ENCODE peak calls at places on chromosomes 16 and 17, in six cellular contexts. P is HepG2, Z is A549, S is K562, J is endothelial cell of umbilical vein, N is H1. C is an unnamed sample.

GRCh38 chr17:41655611-41656111 is 31.3 kb upstream of the KRT17 start:
- DNase-seq in S (no peak), P (no peak), J (no peak), N (no peak), Z (no peak), C (peak)

GRCh38 chr17:81550830-81551457 is 1.2 kb downstream of the FAAP100 start:
- DNase-seq in Z (no peak), N (no peak), P (no peak), J (no peak), S (no peak), C (no peak)

GRCh38 chr17:41835214-41835799 is 725 bp downstream of the NT5C3B start:
- DNase-seq in P (no peak), S (no peak), N (no peak), Z (peak), J (no peak), C (no peak)

GRCh38 chr16:72255785-72256184 is 83.8 kb upstream of the PMFBP1 start:
- DNase-seq in P (no peak), S (no peak), N (no peak), J (no peak), Z (no peak), C (no peak)

GRCh38 chr16:89422527-89422904 is 67.8 kb downstream of the ANKRD11 start:
- DNase-seq in P (no peak), Z (no peak), J (peak), S (no peak), N (no peak), C (no peak)

GRCh38 chr17:37310940-37311339 is 64.8 kb upstream of the C17orf78 start:
- DNase-seq in Z (no peak), P (no peak), N (no peak), S (no peak), J (no peak), C (no peak)

GRCh38 chr16:85878407-85878806 is 20.6 kb upstream of the IRF8 start:
- DNase-seq in P (no peak), Z (no peak), J (no peak), N (no peak), S (no peak), C (no peak)

GRCh38 chr16:17828012-17828411 is 357.3 kb upstream of the XYLT1 start:
- DNase-seq in N (no peak), Z (no peak), J (no peak), S (no peak), P (no peak), C (no peak)

GRCh38 chr16:87384162-87384999 is 805 bp upstream of the FBXO31 start:
- DNase-seq in Z (peak), J (no peak), N (no peak), S (peak), P (peak), C (peak)

GRCh38 chr17:30332057-30332542 is 1.8 kb downstream of the TMIGD1 start:
- DNase-seq in Z (no peak), N (no peak), S (no peak), J (no peak), P (peak), C (no peak)

GRCh38 chr17:16371742-16372141 is 9.1 kb upstream of the UBB start:
- DNase-seq in S (no peak), N (no peak), Z (no peak), P (no peak), J (peak), C (no peak)

GRCh38 chr17:1643293-1643998 is 2.1 kb downstream of the SCARF1 start:
- DNase-seq in P (no peak), Z (peak), J (no peak), N (no peak), S (no peak), C (peak)

GRCh38 chr16:68978303-68978954 is 127.0 kb upstream of the HAS3 start:
- DNase-seq in N (no peak), P (no peak), J (no peak), S (no peak), Z (no peak), C (no peak)

GRCh38 chr16:17571499-17572093 is 100.8 kb upstream of the XYLT1 start:
- DNase-seq in P (no peak), N (no peak), S (no peak), Z (no peak), J (no peak), C (no peak)

GRCh38 chr17:19247423-19247822 is 10.3 kb downstream of the EPN2 start:
- DNase-seq in P (no peak), J (no peak), S (no peak), N (no peak), Z (no peak), C (no peak)

GRCh38 chr17:19271751-19272357 is 34.7 kb downstream of the EPN2 start:
- DNase-seq in S (no peak), N (no peak), J (no peak), P (no peak), Z (no peak), C (no peak)

GRCh38 chr16:69395859-69396186 is 10.0 kb upstream of the TERF2 start:
- DNase-seq in N (no peak), J (no peak), S (no peak), Z (no peak), P (no peak), C (no peak)

GRCh38 chr16:11084484-11085024 is 140.2 kb downstream of the CLEC16A start:
- DNase-seq in P (peak), N (no peak), J (no peak), S (peak), Z (no peak), C (no peak)

GRCh38 chr17:57541472-57542394 is 203.4 kb downstream of the CCDC182 start:
- DNase-seq in P (no peak), J (no peak), Z (peak), N (no peak), S (peak), C (no peak)

GRCh38 chr17:15133143-15133542 is 132.0 kb downstream of the PMP22 start:
- DNase-seq in Z (no peak), P (no peak), S (no peak), J (no peak), N (no peak), C (no peak)

GRCh38 chr17:60473788-60474187 is 51.5 kb downstream of the CHCT1 start:
- DNase-seq in S (no peak), N (no peak), Z (no peak), P (no peak), J (no peak), C (no peak)
- TF ChIP-seq MAX in S (no peak), N (no peak), Z (no peak), P (no peak), J (no peak), C (no peak)

DNA sequence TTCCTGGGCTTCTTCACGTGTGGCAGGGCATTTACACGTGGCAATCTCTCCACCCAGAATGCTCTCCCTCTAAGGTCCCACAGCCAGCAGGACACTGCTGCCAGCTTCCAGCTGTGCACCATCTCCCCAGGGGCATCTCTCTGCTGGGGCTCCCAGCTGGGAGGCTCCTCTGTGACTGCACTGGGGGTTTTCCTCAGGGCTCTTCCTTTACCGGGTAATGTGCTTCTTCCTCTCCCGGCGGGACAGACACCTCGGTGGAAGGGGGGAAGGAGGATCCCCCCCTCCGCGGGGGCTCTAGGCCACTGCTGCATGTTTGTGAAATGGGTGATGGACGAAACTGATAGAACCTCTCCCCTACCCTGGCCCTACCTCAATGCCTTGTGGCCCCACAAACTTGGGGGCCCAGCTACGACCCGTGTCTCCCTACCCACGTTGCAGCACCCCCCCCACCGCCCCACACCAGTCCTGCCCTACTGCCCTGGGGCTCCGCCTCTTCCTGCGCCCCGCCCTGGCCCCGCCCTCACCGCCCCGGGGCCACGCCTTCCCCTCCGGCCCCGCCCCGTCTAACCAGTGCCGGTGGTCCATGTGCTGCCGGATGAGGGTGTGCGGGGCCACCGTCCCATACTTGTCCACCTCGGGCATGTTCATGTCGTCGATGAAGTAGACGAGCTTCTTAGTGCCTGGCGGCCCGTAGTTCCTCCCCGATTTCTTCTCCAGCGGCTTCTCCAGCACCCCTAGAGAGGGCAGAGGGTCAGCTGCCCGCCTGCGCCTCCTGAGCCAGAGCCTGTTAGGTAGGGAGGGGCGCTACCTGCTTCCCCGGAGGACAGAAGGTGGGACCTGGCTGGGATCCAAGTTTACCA is 92.7 kb downstream of the DNAH17 start:
- DNase-seq in S (peak), J (peak), Z (peak), N (no peak), P (no peak), C (peak)
- TF ChIP-seq JUN in S (no peak), J (no peak), Z (peak), N (no peak), P (no peak), C (no peak)

DNA sequence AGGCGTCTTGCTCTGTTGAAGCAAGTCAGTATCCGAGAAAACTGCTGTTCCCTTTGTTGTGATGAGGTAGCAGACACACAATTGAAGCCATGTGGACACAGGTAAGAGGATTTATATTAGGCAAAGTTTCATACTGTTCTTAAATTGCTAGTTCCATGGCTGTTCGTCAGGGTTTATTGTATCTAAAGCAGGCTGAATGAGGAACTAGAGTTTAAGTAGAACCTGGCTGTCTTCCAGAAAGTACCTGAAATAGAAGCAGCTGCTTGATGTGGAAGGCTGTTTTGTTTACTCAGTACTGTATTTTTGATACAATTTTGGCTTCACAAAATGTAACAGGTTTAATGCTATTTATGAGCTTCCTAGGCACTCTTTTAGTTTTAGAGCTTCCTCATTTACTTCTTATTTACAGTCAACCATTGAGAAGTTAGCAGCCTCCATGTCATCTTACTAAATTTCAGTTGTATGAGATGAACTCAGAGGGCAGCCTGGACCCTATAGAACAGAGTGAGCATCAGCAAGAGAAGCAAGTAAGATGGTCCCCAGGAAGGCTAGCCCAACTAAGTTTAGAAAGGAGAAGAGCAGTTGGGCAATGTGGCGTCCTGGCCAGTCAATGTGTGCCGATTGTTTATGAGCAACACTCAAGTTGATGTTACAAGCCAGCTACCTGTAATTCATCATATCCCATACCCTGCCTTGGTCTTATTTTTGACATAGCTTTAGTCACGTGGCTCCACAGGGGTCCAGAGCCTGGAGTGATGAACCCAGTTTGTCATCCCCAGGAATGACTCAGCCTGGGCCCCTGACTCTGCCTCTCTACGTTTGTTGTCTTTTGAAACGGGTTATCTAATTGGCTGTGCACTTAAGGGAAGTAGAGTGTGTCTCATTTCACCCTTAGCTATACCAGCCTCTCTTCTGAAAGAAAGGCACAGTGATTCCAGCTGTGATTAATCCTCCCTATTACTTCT is 9.6 kb upstream of the ARL2BP start:
- DNase-seq in P (peak), N (no peak), J (peak), S (peak), Z (no peak), C (no peak)
- TF ChIP-seq MAX in P (no peak), N (no peak), J (no peak), S (peak), Z (no peak), C (no peak)

GRCh38 chr16:18941471-18941870 is 15.3 kb upstream of the SMG1 start:
- DNase-seq in J (no peak), P (no peak), Z (no peak), S (no peak), N (no peak), C (no peak)

GRCh38 chr16:18933501-18933900 is 7.3 kb upstream of the SMG1 start:
- DNase-seq in S (no peak), Z (no peak), P (no peak), N (no peak), J (no peak), C (no peak)

GRCh38 chr16:18936727-18937340 is 10.6 kb upstream of the SMG1 start:
- DNase-seq in P (peak), Z (no peak), N (no peak), S (no peak), J (no peak), C (no peak)

GRCh38 chr16:18938986-18939385 is 12.8 kb upstream of the SMG1 start:
- DNase-seq in J (no peak), S (no peak), N (no peak), P (no peak), Z (no peak), C (no peak)

DNA sequence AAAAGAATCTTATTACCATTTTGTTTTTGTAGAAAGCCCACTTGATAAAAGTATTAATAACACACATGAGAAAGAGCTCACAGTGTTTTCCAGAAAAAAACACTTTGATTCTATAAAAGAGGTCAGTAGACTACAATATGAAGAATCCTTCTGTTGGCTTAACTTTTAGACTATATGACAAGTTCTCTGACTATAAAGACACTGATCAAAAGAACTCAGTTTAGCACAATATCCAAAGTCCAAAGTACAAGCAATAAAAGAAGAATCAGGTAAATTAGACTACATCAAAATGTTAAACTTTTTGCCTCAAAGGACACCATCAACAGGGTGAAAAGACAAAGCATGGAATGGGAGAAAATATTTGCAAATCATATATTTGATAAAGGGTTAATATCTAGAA is 11.2 kb upstream of the SMG1 start:
- DNase-seq in S (no peak), J (no peak), Z (no peak), N (no peak), P (no peak), C (no peak)
- TF ChIP-seq JUN in S (no peak), J (no peak), Z (no peak), N (no peak), P (no peak), C (no peak)

GRCh38 chr16:14302031-14302398 is 230.9 kb downstream of the MRTFB start:
- DNase-seq in P (peak), J (peak), S (peak), N (no peak), Z (peak), C (peak)
- TF ChIP-seq MAX in P (no peak), J (no peak), S (no peak), N (no peak), Z (no peak), C (no peak)

DNA sequence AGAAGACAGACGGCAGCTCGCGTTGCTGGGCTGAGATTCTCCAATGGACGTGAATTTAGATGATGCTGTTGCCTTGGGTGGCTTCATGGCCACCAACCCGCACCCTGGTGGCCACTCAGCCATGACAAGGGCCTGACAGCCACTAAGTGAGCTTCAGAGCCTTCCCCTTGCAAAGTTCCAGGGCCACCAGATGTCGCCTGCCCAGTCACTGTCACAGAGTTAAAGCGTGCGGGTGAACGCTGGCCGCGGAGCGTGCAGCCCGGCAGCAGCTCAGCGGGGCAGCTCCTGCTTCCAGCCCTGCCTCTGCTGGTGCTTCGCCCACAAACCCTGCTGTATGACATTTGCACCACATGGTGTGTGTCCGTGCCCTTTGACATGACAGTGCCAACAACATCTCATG is 13.3 kb upstream of the KREMEN2 start:
- DNase-seq in S (peak), Z (no peak), P (no peak), N (no peak), J (no peak), C (no peak)
- TF ChIP-seq JUN in S (no peak), Z (no peak), P (no peak), N (no peak), J (no peak), C (no peak)

DNA sequence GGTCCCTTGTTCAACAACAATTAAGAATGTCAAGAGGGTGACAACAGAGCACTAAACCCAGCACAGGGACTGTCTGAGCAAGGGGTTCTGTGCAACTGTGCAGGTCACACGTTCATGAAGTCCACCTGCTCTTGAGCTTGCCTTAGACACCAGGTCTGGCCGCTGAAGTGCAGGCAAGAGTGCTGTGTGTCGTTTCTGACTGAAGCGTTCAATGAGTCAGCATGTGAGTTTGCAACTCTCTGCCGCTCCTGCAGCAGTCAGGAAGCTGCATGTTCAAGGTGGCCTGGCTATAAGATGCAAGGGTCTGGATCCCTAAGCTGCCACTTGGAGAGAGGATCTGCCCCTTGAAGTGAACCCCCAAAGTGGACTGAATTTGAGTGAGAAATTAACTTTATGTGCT is 332.7 kb upstream of the HSBP1 start:
- DNase-seq in J (no peak), Z (no peak), P (no peak), N (no peak), S (no peak), C (no peak)
- TF ChIP-seq MAX in J (no peak), Z (no peak), P (no peak), N (no peak), S (no peak), C (no peak)

C was measured in WTC11.